ENCODE peak calls at places on chromosomes 4 and X, in ten cellular contexts. One of them, this sample, is unnamed. For H3K4me1, the result is how much of the 10 kb centered on the place peaks cover.

GRCh38 chrX:74537011-74537390 is 77.4 kb downstream of the RLIM start:
- DNase-seq in suprapubic skin: no peak
- DNase-seq in fibroblast of lung: peak
- DNase-seq in upper lobe of left lung: no peak
- DNase-seq in esophagus squamous epithelium: no peak
- DNase-seq in thoracic aorta: no peak
- DNase-seq in neural progenitor cell: no peak
- DNase-seq in IMR-90: peak
- DNase-seq in tibial artery: no peak
- DNase-seq in heart left ventricle: no peak
- DNase-seq in this sample: peak

GRCh38 chrX:31800219-31800618 is 728.4 kb upstream of the FTHL17 start:
- DNase-seq in neural progenitor cell: no peak
- DNase-seq in fibroblast of lung: no peak
- DNase-seq in IMR-90: no peak
- DNase-seq in heart left ventricle: no peak
- DNase-seq in tibial artery: no peak
- DNase-seq in esophagus squamous epithelium: no peak
- DNase-seq in thoracic aorta: no peak
- DNase-seq in upper lobe of left lung: no peak
- DNase-seq in suprapubic skin: no peak
- DNase-seq in this sample: no peak

GRCh38 chr4:2125831-2126230 is 66.7 kb downstream of the NAT8L start:
- DNase-seq in tibial artery: no peak
- DNase-seq in fibroblast of lung: no peak
- DNase-seq in upper lobe of left lung: no peak
- DNase-seq in IMR-90: no peak
- DNase-seq in heart left ventricle: no peak
- DNase-seq in suprapubic skin: no peak
- DNase-seq in thoracic aorta: no peak
- DNase-seq in esophagus squamous epithelium: no peak
- DNase-seq in neural progenitor cell: no peak
- DNase-seq in this sample: no peak

GRCh38 chr4:157514711-157515110 is 294.2 kb downstream of the GRIA2 start:
- DNase-seq in tibial artery: no peak
- DNase-seq in thoracic aorta: no peak
- DNase-seq in upper lobe of left lung: no peak
- DNase-seq in neural progenitor cell: peak
- DNase-seq in fibroblast of lung: no peak
- DNase-seq in suprapubic skin: no peak
- DNase-seq in heart left ventricle: no peak
- DNase-seq in esophagus squamous epithelium: no peak
- DNase-seq in IMR-90: no peak
- DNase-seq in this sample: no peak

GRCh38 chr4:76626686-76627465 is 191.8 kb downstream of the SHROOM3 start:
- DNase-seq in heart left ventricle: no peak
- DNase-seq in tibial artery: no peak
- DNase-seq in thoracic aorta: no peak
- DNase-seq in neural progenitor cell: no peak
- DNase-seq in suprapubic skin: no peak
- DNase-seq in upper lobe of left lung: no peak
- DNase-seq in IMR-90: peak
- DNase-seq in fibroblast of lung: no peak
- DNase-seq in esophagus squamous epithelium: no peak
- DNase-seq in this sample: no peak

GRCh38 chrX:17183566-17183965 is 191.4 kb upstream of the NHS start:
- DNase-seq in suprapubic skin: no peak
- DNase-seq in tibial artery: no peak
- DNase-seq in neural progenitor cell: no peak
- DNase-seq in heart left ventricle: no peak
- DNase-seq in fibroblast of lung: no peak
- DNase-seq in IMR-90: no peak
- DNase-seq in upper lobe of left lung: no peak
- DNase-seq in esophagus squamous epithelium: no peak
- DNase-seq in thoracic aorta: no peak
- DNase-seq in this sample: no peak

GRCh38 chr4:145735330-145735638 is 55.3 kb downstream of the C4orf51 start:
- DNase-seq in tibial artery: no peak
- DNase-seq in IMR-90: peak
- DNase-seq in esophagus squamous epithelium: no peak
- DNase-seq in thoracic aorta: no peak
- DNase-seq in neural progenitor cell: no peak
- DNase-seq in suprapubic skin: no peak
- DNase-seq in upper lobe of left lung: no peak
- DNase-seq in fibroblast of lung: peak
- DNase-seq in heart left ventricle: no peak
- DNase-seq in this sample: no peak

GRCh38 chr4:11597506-11597905 is 168.8 kb upstream of the HS3ST1 start:
- DNase-seq in fibroblast of lung: no peak
- DNase-seq in IMR-90: no peak
- DNase-seq in suprapubic skin: no peak
- DNase-seq in heart left ventricle: no peak
- DNase-seq in neural progenitor cell: no peak
- DNase-seq in tibial artery: no peak
- DNase-seq in esophagus squamous epithelium: no peak
- DNase-seq in upper lobe of left lung: no peak
- DNase-seq in thoracic aorta: no peak
- DNase-seq in this sample: no peak

GRCh38 chrX:109742722-109743121 is 9.7 kb upstream of the ACSL4 start:
- DNase-seq in suprapubic skin: no peak
- DNase-seq in heart left ventricle: no peak
- DNase-seq in IMR-90: no peak
- DNase-seq in esophagus squamous epithelium: no peak
- DNase-seq in neural progenitor cell: no peak
- DNase-seq in upper lobe of left lung: no peak
- DNase-seq in thoracic aorta: no peak
- DNase-seq in tibial artery: no peak
- DNase-seq in fibroblast of lung: no peak
- DNase-seq in this sample: no peak

GRCh38 chr4:687048-687974 is 1.6 kb downstream of the SLC49A3 start:
- DNase-seq in neural progenitor cell: no peak
- DNase-seq in thoracic aorta: peak
- DNase-seq in suprapubic skin: peak
- DNase-seq in IMR-90: peak
- DNase-seq in heart left ventricle: peak
- DNase-seq in esophagus squamous epithelium: no peak
- DNase-seq in fibroblast of lung: peak
- DNase-seq in upper lobe of left lung: peak
- DNase-seq in tibial artery: peak
- DNase-seq in this sample: peak

GRCh38 chrX:45129055-45129454 is 71.6 kb downstream of the DIPK2B start:
- DNase-seq in esophagus squamous epithelium: no peak
- DNase-seq in tibial artery: no peak
- DNase-seq in fibroblast of lung: no peak
- DNase-seq in heart left ventricle: no peak
- DNase-seq in neural progenitor cell: no peak
- DNase-seq in suprapubic skin: no peak
- DNase-seq in thoracic aorta: no peak
- DNase-seq in upper lobe of left lung: no peak
- DNase-seq in IMR-90: no peak
- DNase-seq in this sample: no peak

GRCh38 chrX:45134775-45135174 is 65.9 kb downstream of the DIPK2B start:
- DNase-seq in fibroblast of lung: no peak
- DNase-seq in suprapubic skin: no peak
- DNase-seq in thoracic aorta: no peak
- DNase-seq in heart left ventricle: no peak
- DNase-seq in IMR-90: no peak
- DNase-seq in neural progenitor cell: no peak
- DNase-seq in tibial artery: no peak
- DNase-seq in esophagus squamous epithelium: no peak
- DNase-seq in upper lobe of left lung: no peak
- DNase-seq in this sample: no peak

GRCh38 chrX:45135616-45136015 is 65.1 kb downstream of the DIPK2B start:
- DNase-seq in neural progenitor cell: no peak
- DNase-seq in fibroblast of lung: no peak
- DNase-seq in tibial artery: no peak
- DNase-seq in IMR-90: no peak
- DNase-seq in esophagus squamous epithelium: no peak
- DNase-seq in thoracic aorta: no peak
- DNase-seq in upper lobe of left lung: no peak
- DNase-seq in suprapubic skin: no peak
- DNase-seq in heart left ventricle: no peak
- DNase-seq in this sample: no peak

GRCh38 chrX:45134303-45134702 is 66.4 kb downstream of the DIPK2B start:
- DNase-seq in esophagus squamous epithelium: no peak
- DNase-seq in neural progenitor cell: no peak
- DNase-seq in fibroblast of lung: peak
- DNase-seq in thoracic aorta: no peak
- DNase-seq in heart left ventricle: peak
- DNase-seq in IMR-90: no peak
- DNase-seq in suprapubic skin: no peak
- DNase-seq in upper lobe of left lung: no peak
- DNase-seq in tibial artery: no peak
- DNase-seq in this sample: no peak

GRCh38 chrX:45133465-45133864 is 67.2 kb downstream of the DIPK2B start:
- DNase-seq in tibial artery: no peak
- DNase-seq in suprapubic skin: no peak
- DNase-seq in heart left ventricle: no peak
- DNase-seq in thoracic aorta: no peak
- DNase-seq in neural progenitor cell: no peak
- DNase-seq in IMR-90: no peak
- DNase-seq in esophagus squamous epithelium: no peak
- DNase-seq in fibroblast of lung: no peak
- DNase-seq in upper lobe of left lung: no peak
- DNase-seq in this sample: no peak
- TF ChIP-seq CTCF in tibial artery: no peak
- TF ChIP-seq CTCF in suprapubic skin: no peak
- TF ChIP-seq CTCF in heart left ventricle: no peak
- TF ChIP-seq CTCF in thoracic aorta: no peak
- TF ChIP-seq CTCF in neural progenitor cell: no peak
- TF ChIP-seq CTCF in IMR-90: no peak
- TF ChIP-seq CTCF in esophagus squamous epithelium: no peak
- TF ChIP-seq CTCF in fibroblast of lung: no peak
- TF ChIP-seq CTCF in upper lobe of left lung: no peak
- TF ChIP-seq CTCF in this sample: no peak

GRCh38 chr4:5045099-5045498 is 6.2 kb upstream of the STK32B start:
- DNase-seq in suprapubic skin: no peak
- DNase-seq in upper lobe of left lung: peak
- DNase-seq in heart left ventricle: no peak
- DNase-seq in fibroblast of lung: no peak
- DNase-seq in thoracic aorta: no peak
- DNase-seq in esophagus squamous epithelium: no peak
- DNase-seq in IMR-90: no peak
- DNase-seq in tibial artery: peak
- DNase-seq in neural progenitor cell: no peak
- DNase-seq in this sample: peak
- H3K4me3 ChIP-seq in suprapubic skin: no peak
- H3K4me3 ChIP-seq in upper lobe of left lung: no peak
- H3K4me3 ChIP-seq in heart left ventricle: no peak
- H3K4me3 ChIP-seq in fibroblast of lung: no peak
- H3K4me3 ChIP-seq in thoracic aorta: peak
- H3K4me3 ChIP-seq in esophagus squamous epithelium: no peak
- H3K4me3 ChIP-seq in IMR-90: no peak
- H3K4me3 ChIP-seq in tibial artery: no peak
- H3K4me3 ChIP-seq in neural progenitor cell: no peak
- H3K4me3 ChIP-seq in this sample: no peak

DNA sequence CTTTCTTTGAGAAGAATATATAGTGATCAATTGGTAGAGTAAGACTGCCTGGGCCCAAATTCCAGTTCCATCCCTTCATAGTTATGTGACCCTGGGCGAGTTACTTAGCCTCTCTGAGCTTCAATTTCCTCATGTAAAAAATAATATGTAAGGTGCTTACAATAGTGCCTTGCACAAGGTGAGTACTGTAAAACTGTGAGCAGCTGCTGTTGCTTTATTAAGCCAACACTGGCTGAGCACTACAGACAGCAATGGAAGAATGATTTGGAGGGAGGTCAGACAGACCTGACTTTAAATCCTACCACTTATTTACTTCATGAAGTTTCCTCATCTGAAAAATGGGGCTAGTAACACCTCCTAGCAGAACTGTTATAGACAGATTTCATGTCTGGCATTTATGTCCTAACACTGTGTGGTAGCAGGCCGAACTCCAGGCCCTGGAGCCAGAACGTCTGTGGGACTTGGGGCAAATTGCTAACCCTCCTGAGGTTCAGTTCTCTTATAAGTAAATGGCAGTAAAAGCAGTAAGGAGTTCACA is 53.8 kb downstream of the RNF150 start:
- DNase-seq in IMR-90: no peak
- DNase-seq in heart left ventricle: no peak
- DNase-seq in suprapubic skin: no peak
- DNase-seq in thoracic aorta: no peak
- DNase-seq in upper lobe of left lung: no peak
- DNase-seq in neural progenitor cell: no peak
- DNase-seq in fibroblast of lung: no peak
- DNase-seq in esophagus squamous epithelium: no peak
- DNase-seq in tibial artery: no peak
- DNase-seq in this sample: no peak
- H3K4me1 ChIP-seq in IMR-90: under half
- H3K4me1 ChIP-seq in heart left ventricle: under half
- H3K4me1 ChIP-seq in suprapubic skin: under half
- H3K4me1 ChIP-seq in thoracic aorta: under half
- H3K4me1 ChIP-seq in upper lobe of left lung: under half
- H3K4me1 ChIP-seq in neural progenitor cell: under half
- H3K4me1 ChIP-seq in fibroblast of lung: under half
- H3K4me1 ChIP-seq in esophagus squamous epithelium: under half
- H3K4me1 ChIP-seq in tibial artery: under half
- H3K4me1 ChIP-seq in this sample: under half

GRCh38 chr4:169727616-169728015 is 30.1 kb downstream of the HPF1 start:
- DNase-seq in suprapubic skin: no peak
- DNase-seq in tibial artery: no peak
- DNase-seq in thoracic aorta: no peak
- DNase-seq in fibroblast of lung: no peak
- DNase-seq in upper lobe of left lung: no peak
- DNase-seq in heart left ventricle: no peak
- DNase-seq in esophagus squamous epithelium: no peak
- DNase-seq in IMR-90: no peak
- DNase-seq in neural progenitor cell: no peak
- DNase-seq in this sample: no peak

GRCh38 chr4:169724251-169724650 is 33.5 kb downstream of the HPF1 start:
- DNase-seq in upper lobe of left lung: no peak
- DNase-seq in thoracic aorta: no peak
- DNase-seq in IMR-90: peak
- DNase-seq in heart left ventricle: no peak
- DNase-seq in esophagus squamous epithelium: no peak
- DNase-seq in neural progenitor cell: peak
- DNase-seq in fibroblast of lung: peak
- DNase-seq in suprapubic skin: no peak
- DNase-seq in tibial artery: no peak
- DNase-seq in this sample: no peak

GRCh38 chr4:169720529-169720928 is 37.2 kb downstream of the HPF1 start:
- DNase-seq in thoracic aorta: no peak
- DNase-seq in neural progenitor cell: no peak
- DNase-seq in upper lobe of left lung: no peak
- DNase-seq in tibial artery: no peak
- DNase-seq in suprapubic skin: no peak
- DNase-seq in fibroblast of lung: no peak
- DNase-seq in IMR-90: no peak
- DNase-seq in esophagus squamous epithelium: no peak
- DNase-seq in heart left ventricle: no peak
- DNase-seq in this sample: no peak

DNA sequence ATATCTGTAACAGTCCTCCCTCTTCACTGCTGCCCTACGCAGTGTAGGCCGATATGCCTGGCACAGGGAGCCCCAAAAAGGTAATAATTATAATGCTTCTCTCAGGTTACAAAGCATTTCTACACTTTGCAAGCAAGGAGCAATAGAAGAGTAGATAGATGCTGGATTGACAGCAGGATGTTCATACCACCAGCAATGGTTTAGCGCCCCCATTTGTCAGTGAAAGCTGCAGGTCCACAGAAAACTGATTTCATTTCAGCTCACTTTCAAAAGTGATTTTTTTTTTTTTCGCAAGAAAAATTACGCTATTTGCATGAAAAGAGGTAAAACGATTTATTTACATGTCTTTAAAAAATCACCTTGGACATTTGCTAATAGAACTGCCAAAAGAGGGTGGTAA is 34.5 kb downstream of the HPF1 start:
- DNase-seq in fibroblast of lung: no peak
- DNase-seq in thoracic aorta: no peak
- DNase-seq in IMR-90: no peak
- DNase-seq in upper lobe of left lung: no peak
- DNase-seq in neural progenitor cell: peak
- DNase-seq in esophagus squamous epithelium: no peak
- DNase-seq in suprapubic skin: no peak
- DNase-seq in heart left ventricle: no peak
- DNase-seq in tibial artery: no peak
- DNase-seq in this sample: no peak
- TF ChIP-seq CTCF in fibroblast of lung: no peak
- TF ChIP-seq CTCF in thoracic aorta: no peak
- TF ChIP-seq CTCF in IMR-90: peak
- TF ChIP-seq CTCF in upper lobe of left lung: no peak
- TF ChIP-seq CTCF in neural progenitor cell: peak
- TF ChIP-seq CTCF in esophagus squamous epithelium: peak
- TF ChIP-seq CTCF in suprapubic skin: no peak
- TF ChIP-seq CTCF in heart left ventricle: no peak
- TF ChIP-seq CTCF in tibial artery: no peak
- TF ChIP-seq CTCF in this sample: no peak